ENCODE peak calls at places on chromosomes 3 and 15, in four cellular contexts. P is thoracic aorta, J is ecto neural progenitor cell, V is transverse colon. F is an unnamed sample.

GRCh38 chr3:14439501-14440167 is 37.2 kb downstream of the SLC6A6 start:
- DNase-seq in P (no peak), J (no peak), V (peak; percentile 73), F (no peak)

GRCh38 chr15:63049747-63050439 is 7.3 kb downstream of the TPM1 start:
- DNase-seq in P (no peak), J (no peak), V (no peak), F (no peak)

GRCh38 chr3:178703268-178703975 is 167.2 kb downstream of the KCNMB2 start:
- DNase-seq in P (no peak), J (no peak), V (no peak), F (no peak)

GRCh38 chr3:54967586-54968244 is 39.9 kb upstream of the LRTM1 start:
- DNase-seq in P (no peak), J (no peak), V (no peak), F (no peak)

GRCh38 chr3:18772699-18773305 is 347.7 kb upstream of the SATB1 start:
- DNase-seq in P (no peak), J (no peak), V (no peak), F (no peak)

GRCh38 chr3:29606416-29606815 is 325.5 kb downstream of the RBMS3 start:
- DNase-seq in P (no peak), J (no peak), V (no peak), F (no peak)

GRCh38 chr3:14925729-14926591 is 21.4 kb upstream of the NR2C2 start:
- DNase-seq in P (no peak), J (no peak), V (peak; percentile 31), F (no peak)

GRCh38 chr15:75229191-75230015 is 27.7 kb downstream of the C15orf39 start:
- DNase-seq in P (no peak), J (no peak), V (no peak), F (no peak)

GRCh38 chr3:127750226-127751031 is 71.9 kb downstream of the MGLL start:
- DNase-seq in P (no peak), J (no peak), V (peak; percentile 41), F (no peak)

F was measured in vagina.